ENCODE peak calls at places on chromosomes 11 and 22, in ten cellular contexts. V is spleen; U is heart left ventricle; O is CD8-positive, alpha-beta T cell; Z is glutamatergic neuron; G is B cell; I is CD4-positive, alpha-beta T cell; N is GM13976; A is transverse colon; W is psoas muscle. T is an unnamed sample.

GRCh38 chr11:130383363-130384168 is 44.8 kb downstream of the ADAMTS8 start:
- DNase-seq in O (no peak), Z (no peak), W (peak), U (no peak), I (no peak), N (no peak), V (no peak), G (no peak), A (no peak), T (no peak)

GRCh38 chr22:17371446-17371845 is 2.2 kb downstream of the CECR2 start:
- DNase-seq in W (no peak), Z (no peak), N (no peak), G (no peak), A (no peak), O (no peak), U (no peak), V (no peak), I (no peak), T (no peak)

GRCh38 chr11:7931168-7931567 is at the start of gene OR10A6:
- DNase-seq in Z (no peak), O (no peak), W (no peak), N (no peak), I (no peak), V (no peak), A (no peak), G (no peak), U (no peak), T (no peak)

GRCh38 chr22:37848587-37849088 is 581 bp upstream of the EIF3L start:
- DNase-seq in G (no peak), O (no peak), U (no peak), V (no peak), A (no peak), W (no peak), I (no peak), N (peak), Z (no peak), T (no peak)

GRCh38 chr11:95140397-95141030 is 50.9 kb downstream of the ENDOD1 start:
- DNase-seq in A (no peak), V (no peak), O (no peak), N (no peak), W (no peak), G (no peak), U (no peak), I (no peak), Z (no peak), T (no peak)

GRCh38 chr22:23845661-23846469 is 7.1 kb upstream of the DERL3 start:
- DNase-seq in W (no peak), A (no peak), Z (no peak), I (no peak), U (no peak), O (no peak), G (no peak), V (peak), N (no peak), T (no peak)

GRCh38 chr11:10653242-10653641 is 40.3 kb downstream of the IRAG1 start:
- DNase-seq in I (no peak), V (no peak), G (no peak), W (no peak), O (no peak), A (no peak), N (no peak), U (no peak), Z (no peak), T (no peak)

GRCh38 chr11:69950120-69950519 is 128.0 kb upstream of the ANO1 start:
- DNase-seq in A (peak), O (no peak), U (no peak), W (no peak), V (peak), I (no peak), Z (peak), G (no peak), N (peak), T (peak)

GRCh38 chr11:69008774-69009440 is 4.1 kb downstream of the MRGPRF start:
- DNase-seq in Z (no peak), G (no peak), O (no peak), V (peak), I (no peak), W (peak), U (peak), A (peak), N (no peak), T (no peak)

GRCh38 chr22:44583854-44584253 is 85.8 kb upstream of the RTL6 start:
- DNase-seq in N (no peak), A (no peak), V (peak), W (no peak), G (no peak), I (no peak), O (no peak), Z (no peak), U (peak), T (no peak)

GRCh38 chr11:28464252-28464867 is 356.2 kb downstream of the METTL15 start:
- DNase-seq in O (no peak), V (no peak), G (no peak), Z (no peak), I (no peak), A (no peak), N (no peak), W (no peak), U (no peak), T (no peak)

GRCh38 chr11:18706330-18707243 is 8.0 kb downstream of the TMEM86A start:
- DNase-seq in N (peak), O (peak), G (peak), I (peak), V (peak), W (peak), A (peak), Z (peak), U (peak), T (peak)

GRCh38 chr11:14446701-14447169 is 52.9 kb downstream of the COPB1 start:
- DNase-seq in V (no peak), I (no peak), G (no peak), N (peak), Z (no peak), U (no peak), W (no peak), O (no peak), A (no peak), T (peak)

GRCh38 chr11:31652528-31652927 is 143.0 kb downstream of the ELP4 start:
- DNase-seq in G (no peak), A (no peak), I (no peak), Z (no peak), O (no peak), V (no peak), W (no peak), N (no peak), U (no peak), T (no peak)

GRCh38 chr11:57325735-57326048 is 940 bp upstream of the TNKS1BP1 start:
- DNase-seq in V (no peak), W (peak), O (no peak), U (peak), G (no peak), N (no peak), Z (no peak), A (peak), I (no peak), T (no peak)

GRCh38 chr11:12856338-12856737 is 152.8 kb upstream of the RASSF10 start:
- DNase-seq in U (no peak), N (no peak), O (no peak), V (no peak), A (no peak), Z (no peak), W (no peak), I (no peak), G (no peak), T (no peak)

GRCh38 chr11:83046626-83047172 is 25.0 kb downstream of the RAB30 start:
- DNase-seq in A (no peak), I (no peak), U (no peak), W (no peak), N (no peak), Z (no peak), V (no peak), O (no peak), G (no peak), T (no peak)

GRCh38 chr11:94450061-94450460 is 43.6 kb downstream of the MRE11 start:
- DNase-seq in N (no peak), W (no peak), O (no peak), G (no peak), A (no peak), I (no peak), V (no peak), U (no peak), Z (no peak), T (no peak)

GRCh38 chr11:117851852-117852251 is 24.6 kb downstream of the FXYD6 start:
- DNase-seq in N (no peak), Z (no peak), O (no peak), U (peak), W (no peak), G (no peak), V (no peak), A (no peak), I (no peak), T (no peak)

GRCh38 chr11:58392741-58393140 is 13.9 kb downstream of the OR5B3 start:
- DNase-seq in V (no peak), Z (no peak), U (no peak), O (no peak), A (no peak), W (no peak), I (no peak), N (no peak), G (no peak), T (no peak)

GRCh38 chr11:9150501-9150900 is 59.1 kb upstream of the SCUBE2 start:
- DNase-seq in G (no peak), Z (no peak), I (no peak), U (no peak), N (no peak), O (no peak), V (no peak), A (no peak), W (no peak), T (no peak)

GRCh38 chr11:26418391-26418790 is 86.5 kb downstream of the ANO3 start:
- DNase-seq in W (no peak), G (no peak), O (no peak), U (no peak), Z (no peak), A (no peak), V (no peak), I (no peak), N (no peak), T (no peak)

GRCh38 chr11:124769804-124770774 is 8.0 kb upstream of the ESAM start:
- DNase-seq in W (no peak), I (no peak), N (no peak), V (no peak), U (no peak), O (no peak), A (no peak), Z (no peak), G (no peak), T (no peak)

GRCh38 chr11:69253028-69253427 is 40.9 kb upstream of the MYEOV start:
- DNase-seq in V (no peak), Z (no peak), A (no peak), N (no peak), U (no peak), O (no peak), G (no peak), W (no peak), I (no peak), T (no peak)

GRCh38 chr11:1574256-1575242 is 2.5 kb upstream of the DUSP8 start:
- DNase-seq in A (peak), N (peak), U (peak), O (peak), V (peak), Z (peak), G (peak), W (no peak), I (peak), T (peak)

GRCh38 chr11:126892781-126893180 is 107.8 kb downstream of the KIRREL3 start:
- DNase-seq in U (no peak), G (no peak), V (no peak), Z (no peak), I (no peak), N (no peak), W (no peak), O (no peak), A (no peak), T (no peak)

GRCh38 chr11:5603326-5603725 is 6.9 kb downstream of the TRIM6 start:
- DNase-seq in O (no peak), G (no peak), N (no peak), Z (no peak), I (no peak), V (no peak), U (no peak), A (no peak), W (no peak), T (no peak)

GRCh38 chr11:5596611-5597201 is at the start of gene TRIM6:
- DNase-seq in W (peak), Z (peak), G (no peak), U (peak), V (peak), A (peak), N (peak), O (no peak), I (no peak), T (peak)

GRCh38 chr11:5597953-5598352 is 1.5 kb downstream of the TRIM6 start:
- DNase-seq in I (no peak), G (no peak), U (no peak), Z (no peak), A (no peak), N (no peak), V (no peak), W (no peak), O (no peak), T (no peak)

GRCh38 chr11:5604896-5605295 is 8.5 kb downstream of the TRIM6 start:
- DNase-seq in I (no peak), A (no peak), W (no peak), G (no peak), N (no peak), V (no peak), Z (no peak), O (no peak), U (no peak), T (no peak)

GRCh38 chr11:5600374-5600851 is 4.0 kb downstream of the TRIM6 start:
- DNase-seq in N (peak), G (peak), O (peak), Z (peak), V (peak), W (peak), A (peak), U (peak), I (peak), T (peak)
- TF ChIP-seq CTCF in N (peak), G (peak), O (peak), Z (peak), V (peak), W (peak), A (peak), U (peak), I (peak), T (peak)

GRCh38 chr22:28981818-28982499 is 79.7 kb downstream of the C22orf31 start:
- DNase-seq in W (no peak), O (no peak), A (no peak), N (no peak), G (no peak), I (no peak), Z (no peak), V (no peak), U (no peak), T (no peak)
- TF ChIP-seq CTCF in W (no peak), O (no peak), A (no peak), N (no peak), G (no peak), I (no peak), Z (no peak), V (no peak), U (no peak), T (no peak)

GRCh38 chr22:28395920-28396447 is 283.7 kb downstream of the TTC28 start:
- DNase-seq in Z (no peak), N (no peak), U (no peak), W (no peak), I (no peak), G (no peak), O (no peak), A (no peak), V (no peak), T (no peak)

GRCh38 chr22:28397324-28397723 is 282.3 kb downstream of the TTC28 start:
- DNase-seq in G (no peak), U (no peak), Z (no peak), O (no peak), V (no peak), N (no peak), A (no peak), W (no peak), I (no peak), T (no peak)

GRCh38 chr22:28394711-28395110 is 284.9 kb downstream of the TTC28 start:
- DNase-seq in V (no peak), I (no peak), O (no peak), W (no peak), N (no peak), U (no peak), Z (no peak), A (no peak), G (no peak), T (no peak)

GRCh38 chr22:28398355-28398754 is 281.3 kb downstream of the TTC28 start:
- DNase-seq in O (no peak), I (no peak), U (no peak), Z (no peak), V (no peak), N (no peak), A (no peak), G (no peak), W (no peak), T (no peak)

DNA sequence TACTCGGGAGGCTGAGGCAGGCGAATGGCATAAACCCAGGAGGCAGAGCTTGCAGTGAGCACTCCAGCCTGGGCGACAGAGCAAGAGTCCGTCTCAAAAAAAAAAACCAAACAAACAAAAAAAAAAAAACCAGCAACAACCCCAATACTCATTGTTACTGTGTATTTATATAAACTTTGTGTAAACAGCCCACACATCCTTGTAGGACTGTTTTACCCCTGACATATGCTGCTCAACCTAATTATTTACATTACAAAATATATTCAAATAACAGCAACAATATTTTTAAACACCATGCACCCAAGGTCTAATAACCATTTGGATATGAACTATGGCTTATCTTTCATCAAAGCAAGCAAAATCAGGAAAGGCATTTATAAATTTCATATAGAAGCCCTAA is 284.1 kb downstream of the TTC28 start:
- DNase-seq in Z (no peak), G (no peak), V (no peak), N (no peak), W (no peak), I (no peak), A (no peak), U (no peak), O (no peak), T (no peak)
- TF ChIP-seq CTCF in Z (no peak), G (no peak), V (no peak), N (no peak), W (no peak), I (no peak), A (no peak), U (no peak), O (no peak), T (no peak)

GRCh38 chr11:104332110-104332509 is 168.2 kb upstream of the PDGFD start:
- DNase-seq in N (no peak), O (no peak), W (no peak), A (peak), Z (peak), G (no peak), U (no peak), V (no peak), I (no peak), T (no peak)
- TF ChIP-seq CTCF in N (no peak), O (no peak), W (no peak), A (no peak), Z (peak), G (no peak), U (no peak), V (no peak), I (no peak), T (peak)

DNA sequence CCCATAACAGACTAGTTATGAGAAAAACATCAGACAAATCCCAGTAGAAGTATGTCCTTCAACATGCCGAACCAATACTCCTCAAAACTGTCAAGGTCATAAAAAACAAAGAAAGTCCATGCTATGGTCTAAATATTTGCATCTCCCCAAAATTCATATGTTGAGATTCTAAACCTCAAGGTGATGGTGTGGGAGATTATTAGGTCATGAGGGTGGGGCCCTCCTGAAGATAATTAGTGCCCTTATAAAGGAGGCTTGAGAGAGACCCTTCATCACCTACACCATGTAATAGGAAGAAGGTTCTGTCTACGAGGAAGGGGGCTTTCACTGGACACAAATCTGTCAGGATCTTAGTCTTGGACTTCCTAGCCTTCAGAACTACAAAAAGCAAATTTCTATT is 118.6 kb upstream of the GUCY1A2 start:
- DNase-seq in V (no peak), U (no peak), N (no peak), I (no peak), O (no peak), Z (no peak), A (no peak), G (no peak), W (no peak), T (no peak)
- TF ChIP-seq CTCF in V (no peak), U (no peak), N (no peak), I (no peak), O (no peak), Z (no peak), A (no peak), G (no peak), W (no peak), T (no peak)

GRCh38 chr22:49657275-49657973 is 170.2 kb downstream of the BRD1 start:
- DNase-seq in U (peak), W (peak), I (peak), G (peak), N (peak), V (peak), A (peak), Z (no peak), O (peak), T (peak)
- TF ChIP-seq CTCF in U (no peak), W (no peak), I (no peak), G (no peak), N (no peak), V (no peak), A (no peak), Z (no peak), O (no peak), T (no peak)

DNA sequence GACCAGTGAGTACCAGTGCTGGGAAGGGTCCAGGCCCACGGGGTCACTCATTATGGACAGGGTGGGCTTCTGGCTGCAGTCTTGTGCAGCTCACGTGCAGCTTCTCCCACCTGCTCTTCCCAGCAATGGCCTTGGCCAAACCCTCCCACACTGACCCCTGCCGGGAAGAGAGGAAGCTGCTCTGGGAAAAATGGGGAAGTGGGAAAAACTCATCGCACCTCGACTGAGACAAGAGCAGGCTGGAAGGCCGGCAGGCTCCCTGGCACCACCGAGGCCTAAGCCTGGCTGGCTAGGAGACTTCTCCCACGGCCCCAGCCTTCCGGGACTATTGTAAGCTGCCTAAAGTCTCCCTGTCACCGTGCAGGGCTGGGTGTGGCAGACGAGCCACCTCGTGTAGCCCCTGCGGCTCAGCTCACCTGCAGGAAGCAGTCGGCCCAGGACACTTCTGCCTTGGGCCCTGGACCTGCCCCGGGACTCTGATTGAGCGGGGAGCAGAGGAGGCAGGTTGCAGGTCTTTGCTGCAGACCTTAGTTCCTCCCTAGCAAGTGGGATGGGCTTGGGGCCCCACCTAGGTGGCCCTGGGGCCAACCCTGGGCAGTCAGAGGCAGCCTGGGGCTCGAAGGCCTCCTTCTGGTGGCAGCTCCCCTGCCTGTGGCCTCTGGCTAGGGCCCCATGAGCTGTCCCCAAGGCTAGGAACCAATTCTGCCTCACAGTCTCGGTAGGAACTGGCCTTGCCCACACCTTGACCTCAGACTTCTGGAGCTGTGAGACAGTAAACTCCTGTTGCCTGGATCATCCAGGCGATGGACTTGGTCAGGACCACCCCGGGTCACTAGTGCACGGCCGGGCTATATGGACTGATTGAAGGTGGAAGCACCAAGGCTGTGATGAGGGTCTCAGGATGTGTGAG is 23.1 kb downstream of the MRGPRG start:
- DNase-seq in O (no peak), Z (no peak), G (no peak), A (peak), W (no peak), N (no peak), U (peak), V (peak), I (no peak), T (no peak)
- TF ChIP-seq CTCF in O (no peak), Z (peak), G (no peak), A (peak), W (no peak), N (no peak), U (peak), V (peak), I (no peak), T (no peak)